ENCODE peak calls at places on chromosomes 5 and 9, in eight cellular contexts. V is stomach, G is sigmoid colon, J is SK-N-SH, Z is suprapubic skin, K is K562, D is Panc1, S is breast epithelium. F is an unnamed sample.

GRCh38 chr5:110925398-110925797 is 146.1 kb upstream of the TSLP start:
- DNase-seq in V (no peak), G (no peak), J (no peak), Z (no peak), K (no peak), D (no peak), S (no peak), F (no peak)

GRCh38 chr9:89433826-89434225 is 64.1 kb downstream of the SEMA4D start:
- DNase-seq in V (no peak), G (no peak), J (no peak), Z (no peak), K (no peak), D (no peak), S (no peak), F (no peak)

GRCh38 chr9:81032030-81032572 is 657.2 kb downstream of the TLE1 start:
- DNase-seq in V (no peak), G (no peak), J (no peak), Z (no peak), K (no peak), D (no peak), S (no peak), F (no peak)

GRCh38 chr9:37679649-37680402 is 29.1 kb downstream of the FRMPD1 start:
- DNase-seq in V (no peak), G (no peak), J (peak; percentile 37), Z (no peak), K (no peak), D (no peak), S (no peak), F (no peak)

GRCh38 chr9:29129763-29130162 is 1556.5 kb upstream of the C9orf72 start:
- DNase-seq in V (no peak), G (no peak), J (no peak), Z (no peak), K (no peak), D (no peak), S (no peak), F (no peak)

GRCh38 chr5:108642170-108642906 is 105.4 kb upstream of the FER start:
- DNase-seq in V (peak; percentile 38), G (no peak), J (peak; percentile 68), Z (no peak), K (peak; percentile 59), D (peak; percentile 46), S (no peak), F (peak; percentile 35)

GRCh38 chr9:7578951-7579743 is 220.4 kb downstream of the DMAC1 start:
- DNase-seq in V (no peak), G (no peak), J (no peak), Z (no peak), K (no peak), D (no peak), S (no peak), F (no peak)

GRCh38 chr5:56986631-56986957 is 34.7 kb upstream of the MIER3 start:
- DNase-seq in V (no peak), G (no peak), J (no peak), Z (no peak), K (no peak), D (no peak), S (no peak), F (no peak)

GRCh38 chr5:111512026-111512405 is 319 bp downstream of the STARD4 start:
- DNase-seq in V (no peak), G (peak; percentile 77), J (no peak), Z (no peak), K (no peak), D (no peak), S (peak; percentile 50), F (peak; percentile 24)

GRCh38 chr9:93230185-93230584 is 46.2 kb downstream of the WNK2 start:
- DNase-seq in V (no peak), G (no peak), J (no peak), Z (no peak), K (no peak), D (no peak), S (no peak), F (no peak)

GRCh38 chr5:82320971-82321370 is 42.8 kb upstream of the RPS23 start:
- DNase-seq in V (no peak), G (no peak), J (no peak), Z (no peak), K (no peak), D (no peak), S (no peak), F (no peak)

GRCh38 chr9:117494401-117495130 is 79.7 kb upstream of the ASTN2 start:
- DNase-seq in V (no peak), G (no peak), J (peak; percentile 22), Z (no peak), K (no peak), D (no peak), S (no peak), F (no peak)

GRCh38 chr5:31023105-31023504 is 170.4 kb upstream of the CDH6 start:
- DNase-seq in V (no peak), G (no peak), J (no peak), Z (no peak), K (no peak), D (no peak), S (no peak), F (no peak)

GRCh38 chr5:149030838-149031397 is 31.9 kb downstream of the SH3TC2 start:
- DNase-seq in V (no peak), G (no peak), J (no peak), Z (no peak), K (no peak), D (no peak), S (no peak), F (no peak)

GRCh38 chr5:114192108-114192507 is 169.8 kb upstream of the KCNN2 start:
- DNase-seq in V (no peak), G (no peak), J (no peak), Z (no peak), K (no peak), D (no peak), S (no peak), F (no peak)

GRCh38 chr5:101424530-101425175 is 521.6 kb upstream of the ST8SIA4 start:
- DNase-seq in V (no peak), G (no peak), J (no peak), Z (no peak), K (no peak), D (peak; percentile 8), S (no peak), F (no peak)

GRCh38 chr9:23015557-23015956 is 568.9 kb downstream of the DMRTA1 start:
- DNase-seq in V (no peak), G (no peak), J (no peak), Z (no peak), K (no peak), D (no peak), S (no peak), F (no peak)

GRCh38 chr5:77984587-77984986 is 208.4 kb upstream of the TBCA start:
- DNase-seq in V (no peak), G (no peak), J (no peak), Z (no peak), K (no peak), D (no peak), S (no peak), F (no peak)

GRCh38 chr9:120689860-120690259 is 24.4 kb downstream of the MEGF9 start:
- DNase-seq in V (no peak), G (no peak), J (no peak), Z (no peak), K (no peak), D (no peak), S (no peak), F (no peak)

GRCh38 chr5:59330680-59331079 is 562.8 kb downstream of the PDE4D start:
- DNase-seq in V (no peak), G (no peak), J (no peak), Z (no peak), K (no peak), D (no peak), S (no peak), F (no peak)

GRCh38 chr5:59332236-59332973 is 561.1 kb downstream of the PDE4D start:
- DNase-seq in V (no peak), G (no peak), J (no peak), Z (no peak), K (no peak), D (no peak), S (no peak), F (no peak)

GRCh38 chr5:59325070-59325469 is 568.5 kb downstream of the PDE4D start:
- DNase-seq in V (no peak), G (no peak), J (no peak), Z (no peak), K (no peak), D (no peak), S (no peak), F (no peak)

GRCh38 chr5:59326551-59326950 is 567.0 kb downstream of the PDE4D start:
- DNase-seq in V (no peak), G (no peak), J (no peak), Z (no peak), K (no peak), D (no peak), S (no peak), F (no peak)

DNA sequence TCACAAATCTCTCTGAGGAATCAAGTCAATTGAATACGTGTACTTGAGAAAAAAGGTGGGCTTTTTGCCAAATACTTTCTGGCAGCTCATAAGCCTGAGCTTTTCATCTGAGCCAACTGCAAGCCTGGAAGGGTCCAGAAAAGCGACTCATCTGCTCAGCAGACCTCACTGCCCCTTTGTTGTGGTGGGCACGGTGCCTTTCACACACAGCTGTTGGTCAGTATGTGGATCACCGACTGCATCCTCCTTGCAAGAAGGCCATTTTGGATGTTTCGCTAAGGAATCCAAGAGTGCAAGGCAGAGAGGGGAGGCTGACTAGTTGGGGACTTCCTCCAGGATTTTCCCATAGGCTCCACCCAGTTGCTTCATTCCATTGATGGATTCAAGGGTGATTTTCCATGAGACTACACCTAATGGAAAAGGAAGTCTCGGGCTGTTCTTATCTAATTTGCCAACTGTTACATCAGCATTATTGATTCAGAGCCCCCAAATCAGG is 564.7 kb downstream of the PDE4D start:
- DNase-seq in V (no peak), G (no peak), J (no peak), Z (no peak), K (no peak), D (no peak), S (no peak), F (no peak)
- TF ChIP-seq POLR2AphosphoS5 in V (no peak), G (no peak), J (peak; percentile 16), Z (no peak), K (no peak), D (no peak), S (no peak), F (no peak)

GRCh38 chr5:80238078-80238477 is 17.8 kb downstream of the SERINC5 start:
- DNase-seq in V (no peak), G (no peak), J (no peak), Z (no peak), K (no peak), D (no peak), S (no peak), F (no peak)
- H3K4me3 ChIP-seq in V (no peak overlapping the region), G (no peak overlapping the region), J (no peak overlapping the region), Z (no peak overlapping the region), K (no peak overlapping the region), D (no peak overlapping the region), S (no peak overlapping the region), F (no peak overlapping the region)

DNA sequence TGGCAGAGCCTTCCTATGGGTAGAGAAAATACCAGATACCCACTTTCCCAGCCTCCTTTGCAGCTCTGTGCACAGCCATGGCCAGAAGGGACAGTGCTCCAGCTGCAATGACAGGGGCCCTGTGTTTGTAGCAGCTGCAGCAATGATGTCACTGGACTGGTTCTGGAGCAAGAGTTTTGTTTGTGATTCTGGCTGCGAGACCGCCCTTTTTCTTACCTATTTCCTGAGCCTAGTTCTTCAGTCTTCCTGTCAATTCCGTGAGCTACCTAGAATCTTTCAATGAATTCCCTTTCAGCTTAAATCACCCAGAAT is 10.0 kb upstream of the BOD1 start:
- DNase-seq in V (no peak), G (no peak), J (no peak), Z (no peak), K (no peak), D (no peak), S (no peak), F (no peak)
- H3K36me3 ChIP-seq in V (no peaks in the 10 kb centered on the region), G (no peaks in the 10 kb centered on the region), J (no peaks in the 10 kb centered on the region), Z (no peaks in the 10 kb centered on the region), K (no peaks in the 10 kb centered on the region), D (no peaks in the 10 kb centered on the region), S (no peaks in the 10 kb centered on the region), F (no peaks in the 10 kb centered on the region)

GRCh38 chr5:14915291-14915976 is 43.9 kb upstream of the ANKH start:
- DNase-seq in V (no peak), G (no peak), J (no peak), Z (no peak), K (no peak), D (no peak), S (no peak), F (peak; percentile 19)
- TF ChIP-seq POLR2AphosphoS5 in V (no peak), G (no peak), J (no peak), Z (no peak), K (no peak), D (no peak), S (no peak), F (peak; percentile 26)

F was measured in prostate gland.